ENCODE peak calls at places on chromosome 6, in five cellular contexts. A, I, E, Z and S are unnamed samples.

GRCh38 chr6:27296106-27296783 is 15.8 kb downstream of the POM121L2 start:
- DNase-seq in Z (peak), A (peak), E (peak), I (no peak), S (peak)

GRCh38 chr6:2921520-2922115 is 18.5 kb upstream of the SERPINB9 start:
- DNase-seq in I (no peak), A (peak), Z (no peak), E (peak), S (no peak)

GRCh38 chr6:51648236-51648635 is 439.2 kb downstream of the PKHD1 start:
- DNase-seq in E (no peak), A (no peak), Z (no peak), I (no peak), S (no peak)

GRCh38 chr6:170553686-170554085 is 483 bp upstream of the TBP start:
- DNase-seq in I (no peak), A (no peak), E (no peak), Z (no peak), S (peak)

GRCh38 chr6:8739454-8739853 is 304.1 kb upstream of the SLC35B3 start:
- DNase-seq in E (no peak), Z (no peak), A (no peak), I (no peak), S (no peak)

GRCh38 chr6:41768545-41769308 is 11.0 kb downstream of the FRS3 start:
- DNase-seq in I (no peak), Z (peak), A (no peak), E (no peak), S (no peak)

GRCh38 chr6:11083491-11083890 is 10.1 kb upstream of the SMIM13 start:
- DNase-seq in E (no peak), I (no peak), Z (no peak), A (no peak), S (peak)

GRCh38 chr6:138250513-138251247 is 32.4 kb upstream of the PBOV1 start:
- DNase-seq in I (no peak), E (no peak), A (no peak), Z (no peak), S (peak)

GRCh38 chr6:26231006-26231587 is 133.9 kb upstream of the BTN3A2 start:
- DNase-seq in A (no peak), Z (no peak), I (no peak), E (no peak), S (no peak)

GRCh38 chr6:26232306-26232949 is 132.6 kb upstream of the BTN3A2 start:
- DNase-seq in E (no peak), I (no peak), A (no peak), Z (peak), S (no peak)

GRCh38 chr6:26233608-26234420 is 131.2 kb upstream of the BTN3A2 start:
- DNase-seq in A (no peak), I (no peak), Z (peak), E (peak), S (peak)

GRCh38 chr6:26234421-26235239 is 130.4 kb upstream of the BTN3A2 start:
- DNase-seq in A (peak), I (no peak), E (peak), Z (peak), S (peak)

DNA sequence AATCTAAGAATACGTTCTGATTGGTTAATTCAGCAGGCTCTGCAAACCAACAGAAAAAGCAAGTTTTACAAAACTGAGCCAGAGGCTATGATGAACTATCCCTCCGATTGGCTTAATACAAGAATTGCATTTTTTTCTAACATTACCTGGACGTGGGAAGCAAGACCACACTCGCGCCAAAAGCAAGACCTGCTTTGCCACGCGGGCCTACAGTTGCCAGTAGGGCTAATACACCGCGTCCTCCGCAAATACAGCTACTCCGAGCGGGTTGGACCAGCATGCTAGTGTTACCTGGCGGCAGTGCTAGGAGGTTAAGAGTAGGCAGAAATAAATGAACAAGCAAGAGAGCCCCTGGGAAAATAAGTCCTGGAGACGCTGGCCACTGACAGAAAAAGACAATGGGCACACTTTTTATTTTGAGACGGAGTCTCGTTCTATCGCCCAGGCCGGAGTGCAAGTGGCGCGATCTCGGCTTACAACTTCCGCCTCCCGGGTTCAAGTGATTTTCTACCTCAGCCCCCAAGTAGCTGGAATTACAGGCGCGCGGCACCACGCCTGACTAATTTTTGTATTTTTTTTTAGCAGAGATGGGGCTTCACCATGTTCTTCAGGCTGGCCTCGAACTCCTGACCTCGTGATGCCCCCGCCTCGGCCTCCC is 131.9 kb upstream of the BTN3A2 start:
- DNase-seq in I (no peak), Z (no peak), E (peak), A (no peak), S (no peak)
- H2BK120ac ChIP-seq in I (no peak), Z (peak), E (no peak), A (no peak), S (no peak)

GRCh38 chr6:155275808-155276480 is 12.1 kb downstream of the CLDN20 start:
- DNase-seq in Z (no peak), A (no peak), E (no peak), I (no peak), S (peak)
- H2AK5ac ChIP-seq in Z (no peak), A (peak), E (no peak), I (no peak), S (no peak)

GRCh38 chr6:53299331-53299835 is 49.4 kb downstream of the ELOVL5 start:
- DNase-seq in A (no peak), E (no peak), I (no peak), Z (no peak), S (no peak)
- H3K4me2 ChIP-seq in A (no peak), E (no peak), I (no peak), Z (no peak), S (no peak)

GRCh38 chr6:69867075-69867911 is 937 bp downstream of the COL19A1 start:
- DNase-seq in A (peak), E (peak), I (peak), Z (peak), S (peak)
- H2BK120ac ChIP-seq in A (no peak), E (no peak), I (no peak), Z (no peak), S (peak)

DNA sequence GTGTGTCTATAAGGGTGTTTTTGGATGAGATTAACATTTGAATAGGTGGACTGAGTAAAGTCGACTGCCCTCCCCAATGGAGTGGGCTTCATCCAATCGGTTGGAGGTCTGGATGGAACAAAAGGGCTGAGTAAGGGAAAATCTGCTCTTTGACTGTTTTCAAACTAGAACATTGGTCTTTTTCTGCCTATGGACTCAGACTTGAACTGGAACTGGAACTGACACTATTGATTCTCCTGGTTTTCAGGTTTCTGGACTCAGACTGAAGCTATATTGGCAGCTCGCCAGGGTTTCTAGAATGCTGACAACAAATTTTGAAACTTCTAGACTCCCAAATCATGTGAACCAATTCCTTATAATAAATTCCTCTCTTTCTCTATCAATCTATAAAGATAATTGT is 498.9 kb upstream of the EPHA7 start:
- DNase-seq in E (no peak), I (no peak), Z (no peak), A (no peak), S (no peak)
- H2AK5ac ChIP-seq in E (no peak), I (no peak), Z (no peak), A (no peak), S (no peak)

GRCh38 chr6:25237579-25237978 is 41.6 kb upstream of the CARMIL1 start:
- DNase-seq in Z (no peak), I (no peak), A (no peak), E (no peak), S (no peak)

GRCh38 chr6:25239059-25239458 is 40.1 kb upstream of the CARMIL1 start:
- DNase-seq in E (no peak), A (no peak), Z (no peak), I (no peak), S (no peak)

GRCh38 chr6:25242567-25242966 is 36.6 kb upstream of the CARMIL1 start:
- DNase-seq in A (no peak), E (no peak), I (no peak), Z (no peak), S (no peak)

GRCh38 chr6:25244865-25245264 is 34.3 kb upstream of the CARMIL1 start:
- DNase-seq in A (no peak), I (no peak), E (no peak), Z (no peak), S (no peak)

DNA sequence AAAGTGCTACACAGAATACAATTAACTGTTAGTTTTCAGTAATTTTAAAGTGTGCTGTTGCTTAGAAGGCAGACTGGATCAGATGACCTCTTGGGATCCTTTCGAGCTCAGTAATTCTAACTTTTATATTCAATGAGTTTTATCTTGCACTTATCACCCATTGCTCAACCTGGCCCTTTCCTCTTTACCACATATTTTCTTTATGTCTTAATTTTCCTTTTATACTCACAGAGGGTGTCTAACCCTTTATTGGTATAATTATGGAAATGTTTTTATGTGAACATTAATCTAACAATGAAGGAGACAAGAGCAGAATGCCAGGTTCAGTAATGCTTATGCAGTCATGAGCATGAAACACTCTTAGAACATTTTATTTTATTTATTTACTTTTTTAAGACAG is 39.7 kb upstream of the CARMIL1 start:
- DNase-seq in E (no peak), I (no peak), A (no peak), Z (no peak), S (no peak)
- H3K4me2 ChIP-seq in E (no peak), I (no peak), A (no peak), Z (no peak), S (no peak)

GRCh38 chr6:157328108-157328692 is 4.9 kb upstream of the TMEM242 start:
- DNase-seq in I (no peak), A (no peak), E (no peak), Z (no peak), S (no peak)
- H2BK120ac ChIP-seq in I (no peak), A (no peak), E (no peak), Z (no peak), S (no peak)

GRCh38 chr6:25537349-25538018 is 114.5 kb upstream of the SCGN start:
- DNase-seq in Z (no peak), E (no peak), I (no peak), A (no peak), S (no peak)

GRCh38 chr6:25541228-25541627 is 110.8 kb upstream of the SCGN start:
- DNase-seq in Z (no peak), I (no peak), E (no peak), A (no peak), S (no peak)

DNA sequence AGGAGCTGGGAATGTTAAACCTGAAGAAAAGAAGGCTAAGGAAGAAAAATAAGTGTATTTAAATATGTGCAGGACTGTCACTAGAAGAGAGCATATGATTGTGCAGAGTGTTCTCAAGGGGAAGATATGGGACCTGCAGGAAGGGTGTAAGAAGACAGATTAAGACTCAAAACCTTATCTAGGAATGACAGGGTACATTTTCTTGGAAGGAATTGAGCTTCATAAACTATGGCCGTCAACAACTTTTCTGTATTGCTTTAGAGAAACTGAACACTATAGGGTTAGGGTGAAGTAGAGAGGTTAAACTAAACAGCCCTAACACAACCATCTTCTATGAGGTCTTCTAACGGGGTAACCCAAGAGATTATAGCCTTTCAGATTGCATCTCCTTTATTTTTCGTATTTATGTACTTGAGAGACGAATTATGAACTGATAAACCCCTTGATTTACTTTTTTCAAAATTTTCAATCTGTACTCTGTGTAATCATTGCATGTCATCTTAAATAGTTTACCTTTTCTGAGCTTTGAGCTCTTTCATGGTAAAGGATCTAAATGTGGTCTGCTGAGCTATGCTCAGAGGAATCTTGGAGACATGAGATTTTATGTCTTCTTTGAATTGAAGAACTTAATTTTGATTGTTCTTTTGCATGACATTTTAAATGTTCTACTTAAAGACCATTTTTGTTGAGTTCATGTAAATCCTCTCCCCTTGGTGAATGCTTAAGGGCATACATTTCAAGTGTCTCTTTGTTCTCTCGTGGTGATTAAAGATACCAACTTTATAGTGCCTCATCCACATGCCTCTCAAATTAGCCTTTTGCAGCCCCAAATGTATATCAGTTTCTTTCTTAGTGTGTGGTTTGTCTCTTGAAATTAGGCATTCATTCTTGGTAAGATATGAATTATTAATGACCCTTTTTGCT is 116.5 kb upstream of the SCGN start:
- DNase-seq in Z (no peak), A (no peak), I (no peak), E (no peak), S (no peak)
- H2AK5ac ChIP-seq in Z (no peak), A (no peak), I (no peak), E (no peak), S (no peak)